ENCODE peak calls at places on chromosomes 2 and 18, in ten cellular contexts. One of them, this sample, is unnamed. For H3K27me3, the result is how much of the 10 kb centered on the place peaks cover.

GRCh38 chr2:216236486-216236885 is 127.3 kb downstream of the XRCC5 start:
- DNase-seq in fibroblast of lung: no peak
- DNase-seq in transverse colon: no peak
- DNase-seq in BJ: no peak
- DNase-seq in WERI-Rb-1: no peak
- DNase-seq in esophagus muscularis mucosa: peak
- DNase-seq in RWPE2: no peak
- DNase-seq in dorsolateral prefrontal cortex: no peak
- DNase-seq in GM23248: no peak
- DNase-seq in iPS DF 6.9: no peak
- DNase-seq in this sample: no peak

GRCh38 chr2:66082576-66082975 is 352.3 kb upstream of the MEIS1 start:
- DNase-seq in fibroblast of lung: no peak
- DNase-seq in transverse colon: no peak
- DNase-seq in BJ: no peak
- DNase-seq in WERI-Rb-1: no peak
- DNase-seq in esophagus muscularis mucosa: no peak
- DNase-seq in RWPE2: no peak
- DNase-seq in dorsolateral prefrontal cortex: no peak
- DNase-seq in GM23248: no peak
- DNase-seq in iPS DF 6.9: no peak
- DNase-seq in this sample: no peak

GRCh38 chr2:102076512-102076911 is 66.0 kb upstream of the IL1R1 start:
- DNase-seq in fibroblast of lung: no peak
- DNase-seq in transverse colon: no peak
- DNase-seq in BJ: no peak
- DNase-seq in WERI-Rb-1: no peak
- DNase-seq in esophagus muscularis mucosa: no peak
- DNase-seq in RWPE2: no peak
- DNase-seq in dorsolateral prefrontal cortex: no peak
- DNase-seq in GM23248: no peak
- DNase-seq in iPS DF 6.9: no peak
- DNase-seq in this sample: no peak

GRCh38 chr2:232699110-232699509 is 2.0 kb downstream of the GIGYF2 start:
- DNase-seq in fibroblast of lung: no peak
- DNase-seq in transverse colon: no peak
- DNase-seq in BJ: no peak
- DNase-seq in WERI-Rb-1: no peak
- DNase-seq in esophagus muscularis mucosa: no peak
- DNase-seq in RWPE2: no peak
- DNase-seq in dorsolateral prefrontal cortex: no peak
- DNase-seq in GM23248: peak
- DNase-seq in iPS DF 6.9: no peak
- DNase-seq in this sample: no peak

GRCh38 chr2:196718796-196719564 is 79.5 kb downstream of the CCDC150 start:
- DNase-seq in fibroblast of lung: peak
- DNase-seq in transverse colon: no peak
- DNase-seq in BJ: peak
- DNase-seq in WERI-Rb-1: peak
- DNase-seq in esophagus muscularis mucosa: no peak
- DNase-seq in RWPE2: no peak
- DNase-seq in dorsolateral prefrontal cortex: no peak
- DNase-seq in GM23248: peak
- DNase-seq in iPS DF 6.9: no peak
- DNase-seq in this sample: no peak

GRCh38 chr2:169081551-169081950 is 12.2 kb downstream of the DHRS9 start:
- DNase-seq in fibroblast of lung: no peak
- DNase-seq in transverse colon: no peak
- DNase-seq in BJ: no peak
- DNase-seq in WERI-Rb-1: no peak
- DNase-seq in esophagus muscularis mucosa: no peak
- DNase-seq in RWPE2: no peak
- DNase-seq in dorsolateral prefrontal cortex: no peak
- DNase-seq in GM23248: no peak
- DNase-seq in iPS DF 6.9: no peak
- DNase-seq in this sample: no peak

GRCh38 chr18:55863876-55864275 is 275.9 kb upstream of the TCF4 start:
- DNase-seq in fibroblast of lung: peak
- DNase-seq in transverse colon: no peak
- DNase-seq in BJ: peak
- DNase-seq in WERI-Rb-1: no peak
- DNase-seq in esophagus muscularis mucosa: no peak
- DNase-seq in RWPE2: no peak
- DNase-seq in dorsolateral prefrontal cortex: no peak
- DNase-seq in GM23248: peak
- DNase-seq in iPS DF 6.9: no peak
- DNase-seq in this sample: no peak

GRCh38 chr2:79393806-79394484 is 118.9 kb upstream of the CTNNA2 start:
- DNase-seq in fibroblast of lung: peak
- DNase-seq in transverse colon: no peak
- DNase-seq in BJ: no peak
- DNase-seq in WERI-Rb-1: peak
- DNase-seq in esophagus muscularis mucosa: no peak
- DNase-seq in RWPE2: no peak
- DNase-seq in dorsolateral prefrontal cortex: no peak
- DNase-seq in GM23248: no peak
- DNase-seq in iPS DF 6.9: no peak
- DNase-seq in this sample: no peak

GRCh38 chr2:102070058-102070642 is 72.4 kb upstream of the IL1R1 start:
- DNase-seq in fibroblast of lung: peak
- DNase-seq in transverse colon: peak
- DNase-seq in BJ: no peak
- DNase-seq in WERI-Rb-1: no peak
- DNase-seq in esophagus muscularis mucosa: no peak
- DNase-seq in RWPE2: no peak
- DNase-seq in dorsolateral prefrontal cortex: no peak
- DNase-seq in GM23248: peak
- DNase-seq in iPS DF 6.9: no peak
- DNase-seq in this sample: no peak

GRCh38 chr2:233082222-233082933 is 22.2 kb downstream of the INPP5D start:
- DNase-seq in fibroblast of lung: no peak
- DNase-seq in transverse colon: no peak
- DNase-seq in BJ: no peak
- DNase-seq in WERI-Rb-1: no peak
- DNase-seq in esophagus muscularis mucosa: no peak
- DNase-seq in RWPE2: no peak
- DNase-seq in dorsolateral prefrontal cortex: no peak
- DNase-seq in GM23248: no peak
- DNase-seq in iPS DF 6.9: no peak
- DNase-seq in this sample: no peak

GRCh38 chr2:240823449-240824336 is 3.7 kb upstream of the KIF1A start:
- DNase-seq in fibroblast of lung: no peak
- DNase-seq in transverse colon: no peak
- DNase-seq in BJ: no peak
- DNase-seq in WERI-Rb-1: no peak
- DNase-seq in esophagus muscularis mucosa: no peak
- DNase-seq in RWPE2: no peak
- DNase-seq in dorsolateral prefrontal cortex: no peak
- DNase-seq in GM23248: no peak
- DNase-seq in iPS DF 6.9: no peak
- DNase-seq in this sample: no peak

GRCh38 chr2:240820607-240821428 is 799 bp upstream of the KIF1A start:
- DNase-seq in fibroblast of lung: no peak
- DNase-seq in transverse colon: no peak
- DNase-seq in BJ: no peak
- DNase-seq in WERI-Rb-1: peak
- DNase-seq in esophagus muscularis mucosa: no peak
- DNase-seq in RWPE2: peak
- DNase-seq in dorsolateral prefrontal cortex: no peak
- DNase-seq in GM23248: no peak
- DNase-seq in iPS DF 6.9: no peak
- DNase-seq in this sample: no peak

GRCh38 chr2:240821429-240821778 is 1.4 kb upstream of the KIF1A start:
- DNase-seq in fibroblast of lung: no peak
- DNase-seq in transverse colon: no peak
- DNase-seq in BJ: no peak
- DNase-seq in WERI-Rb-1: no peak
- DNase-seq in esophagus muscularis mucosa: no peak
- DNase-seq in RWPE2: no peak
- DNase-seq in dorsolateral prefrontal cortex: no peak
- DNase-seq in GM23248: no peak
- DNase-seq in iPS DF 6.9: no peak
- DNase-seq in this sample: no peak

GRCh38 chr2:240822280-240822847 is 2.3 kb upstream of the KIF1A start:
- DNase-seq in fibroblast of lung: no peak
- DNase-seq in transverse colon: no peak
- DNase-seq in BJ: no peak
- DNase-seq in WERI-Rb-1: no peak
- DNase-seq in esophagus muscularis mucosa: no peak
- DNase-seq in RWPE2: no peak
- DNase-seq in dorsolateral prefrontal cortex: no peak
- DNase-seq in GM23248: no peak
- DNase-seq in iPS DF 6.9: no peak
- DNase-seq in this sample: no peak

GRCh38 chr2:240825476-240825875 is 5.5 kb upstream of the KIF1A start:
- DNase-seq in fibroblast of lung: no peak
- DNase-seq in transverse colon: no peak
- DNase-seq in BJ: no peak
- DNase-seq in WERI-Rb-1: no peak
- DNase-seq in esophagus muscularis mucosa: no peak
- DNase-seq in RWPE2: no peak
- DNase-seq in dorsolateral prefrontal cortex: no peak
- DNase-seq in GM23248: no peak
- DNase-seq in iPS DF 6.9: no peak
- DNase-seq in this sample: no peak
- H3K27me3 ChIP-seq in fibroblast of lung: under half
- H3K27me3 ChIP-seq in transverse colon: half or more
- H3K27me3 ChIP-seq in BJ: under half
- H3K27me3 ChIP-seq in WERI-Rb-1: under half
- H3K27me3 ChIP-seq in esophagus muscularis mucosa: under half
- H3K27me3 ChIP-seq in RWPE2: half or more
- H3K27me3 ChIP-seq in dorsolateral prefrontal cortex: under half
- H3K27me3 ChIP-seq in GM23248: half or more
- H3K27me3 ChIP-seq in iPS DF 6.9: under half
- H3K27me3 ChIP-seq in this sample: half or more

GRCh38 chr2:118861242-118861641 is 13.8 kb upstream of the EN1 start:
- DNase-seq in fibroblast of lung: no peak
- DNase-seq in transverse colon: no peak
- DNase-seq in BJ: no peak
- DNase-seq in WERI-Rb-1: no peak
- DNase-seq in esophagus muscularis mucosa: no peak
- DNase-seq in RWPE2: no peak
- DNase-seq in dorsolateral prefrontal cortex: no peak
- DNase-seq in GM23248: no peak
- DNase-seq in iPS DF 6.9: no peak
- DNase-seq in this sample: no peak
- H3K27me3 ChIP-seq in fibroblast of lung: under half
- H3K27me3 ChIP-seq in transverse colon: half or more
- H3K27me3 ChIP-seq in BJ: half or more
- H3K27me3 ChIP-seq in WERI-Rb-1: half or more
- H3K27me3 ChIP-seq in esophagus muscularis mucosa: under half
- H3K27me3 ChIP-seq in RWPE2: under half
- H3K27me3 ChIP-seq in dorsolateral prefrontal cortex: half or more
- H3K27me3 ChIP-seq in GM23248: under half
- H3K27me3 ChIP-seq in iPS DF 6.9: under half
- H3K27me3 ChIP-seq in this sample: under half

GRCh38 chr2:155060906-155061305 is 362.4 kb downstream of the KCNJ3 start:
- DNase-seq in fibroblast of lung: no peak
- DNase-seq in transverse colon: no peak
- DNase-seq in BJ: no peak
- DNase-seq in WERI-Rb-1: no peak
- DNase-seq in esophagus muscularis mucosa: no peak
- DNase-seq in RWPE2: no peak
- DNase-seq in dorsolateral prefrontal cortex: no peak
- DNase-seq in GM23248: no peak
- DNase-seq in iPS DF 6.9: no peak
- DNase-seq in this sample: no peak

GRCh38 chr2:155062250-155062985 is 363.9 kb downstream of the KCNJ3 start:
- DNase-seq in fibroblast of lung: no peak
- DNase-seq in transverse colon: no peak
- DNase-seq in BJ: no peak
- DNase-seq in WERI-Rb-1: no peak
- DNase-seq in esophagus muscularis mucosa: no peak
- DNase-seq in RWPE2: no peak
- DNase-seq in dorsolateral prefrontal cortex: no peak
- DNase-seq in GM23248: no peak
- DNase-seq in iPS DF 6.9: no peak
- DNase-seq in this sample: no peak
- H3K27me3 ChIP-seq in fibroblast of lung: under half
- H3K27me3 ChIP-seq in transverse colon: under half
- H3K27me3 ChIP-seq in BJ: under half
- H3K27me3 ChIP-seq in WERI-Rb-1: under half
- H3K27me3 ChIP-seq in esophagus muscularis mucosa: under half
- H3K27me3 ChIP-seq in RWPE2: under half
- H3K27me3 ChIP-seq in dorsolateral prefrontal cortex: under half
- H3K27me3 ChIP-seq in GM23248: under half
- H3K27me3 ChIP-seq in iPS DF 6.9: under half
- H3K27me3 ChIP-seq in this sample: under half

GRCh38 chr2:239693761-239694415 is 293.1 kb upstream of the HDAC4 start:
- DNase-seq in fibroblast of lung: no peak
- DNase-seq in transverse colon: no peak
- DNase-seq in BJ: no peak
- DNase-seq in WERI-Rb-1: no peak
- DNase-seq in esophagus muscularis mucosa: peak
- DNase-seq in RWPE2: no peak
- DNase-seq in dorsolateral prefrontal cortex: no peak
- DNase-seq in GM23248: no peak
- DNase-seq in iPS DF 6.9: no peak
- DNase-seq in this sample: no peak
- H3K27me3 ChIP-seq in fibroblast of lung: under half
- H3K27me3 ChIP-seq in transverse colon: under half
- H3K27me3 ChIP-seq in BJ: under half
- H3K27me3 ChIP-seq in WERI-Rb-1: half or more
- H3K27me3 ChIP-seq in esophagus muscularis mucosa: under half
- H3K27me3 ChIP-seq in RWPE2: under half
- H3K27me3 ChIP-seq in dorsolateral prefrontal cortex: under half
- H3K27me3 ChIP-seq in GM23248: under half
- H3K27me3 ChIP-seq in iPS DF 6.9: under half
- H3K27me3 ChIP-seq in this sample: under half

GRCh38 chr18:77300579-77300978 is 50.9 kb downstream of the GALR1 start:
- DNase-seq in fibroblast of lung: no peak
- DNase-seq in transverse colon: no peak
- DNase-seq in BJ: no peak
- DNase-seq in WERI-Rb-1: no peak
- DNase-seq in esophagus muscularis mucosa: no peak
- DNase-seq in RWPE2: no peak
- DNase-seq in dorsolateral prefrontal cortex: no peak
- DNase-seq in GM23248: no peak
- DNase-seq in iPS DF 6.9: no peak
- DNase-seq in this sample: no peak
- H3K27me3 ChIP-seq in fibroblast of lung: under half
- H3K27me3 ChIP-seq in transverse colon: under half
- H3K27me3 ChIP-seq in BJ: under half
- H3K27me3 ChIP-seq in WERI-Rb-1: under half
- H3K27me3 ChIP-seq in esophagus muscularis mucosa: under half
- H3K27me3 ChIP-seq in RWPE2: under half
- H3K27me3 ChIP-seq in dorsolateral prefrontal cortex: under half
- H3K27me3 ChIP-seq in GM23248: under half
- H3K27me3 ChIP-seq in iPS DF 6.9: under half
- H3K27me3 ChIP-seq in this sample: under half

GRCh38 chr2:26974352-26974751 is 3.9 kb downstream of the MAPRE3 start:
- DNase-seq in fibroblast of lung: no peak
- DNase-seq in transverse colon: no peak
- DNase-seq in BJ: no peak
- DNase-seq in WERI-Rb-1: no peak
- DNase-seq in esophagus muscularis mucosa: no peak
- DNase-seq in RWPE2: no peak
- DNase-seq in dorsolateral prefrontal cortex: no peak
- DNase-seq in GM23248: no peak
- DNase-seq in iPS DF 6.9: no peak
- DNase-seq in this sample: no peak
- H3K27me3 ChIP-seq in fibroblast of lung: under half
- H3K27me3 ChIP-seq in transverse colon: under half
- H3K27me3 ChIP-seq in BJ: under half
- H3K27me3 ChIP-seq in WERI-Rb-1: under half
- H3K27me3 ChIP-seq in esophagus muscularis mucosa: under half
- H3K27me3 ChIP-seq in RWPE2: under half
- H3K27me3 ChIP-seq in dorsolateral prefrontal cortex: under half
- H3K27me3 ChIP-seq in GM23248: under half
- H3K27me3 ChIP-seq in iPS DF 6.9: under half
- H3K27me3 ChIP-seq in this sample: under half